ENCODE peak calls at places on chromosomes 7 and 10, in ten cellular contexts. T is HCT116; K is astrocyte of the spinal cord; S is posterior cingulate gyrus; O is adrenal gland; B is H9; A is midbrain; C is HCEC 1CT; Z is fibroblast of the conjunctiva; D is effector memory CD4-positive, alpha-beta T cell. Q is an unnamed sample.

GRCh38 chr7:106493041-106493731 is 167.8 kb downstream of the CCDC71L start:
- DNase-seq in O (no peak), K (no peak), B (no peak), D (no peak), T (no peak), C (no peak), S (no peak), Z (no peak), A (no peak), Q (no peak)

GRCh38 chr7:140478361-140479061 is 794 bp downstream of the MKRN1 start:
- DNase-seq in B (peak), T (no peak), K (peak), Z (no peak), A (peak), O (peak), D (peak), C (peak), S (peak), Q (peak)

GRCh38 chr7:44224216-44224950 is 23.6 kb downstream of the YKT6 start:
- DNase-seq in C (no peak), Z (no peak), D (no peak), T (no peak), K (no peak), B (no peak), O (no peak), A (no peak), S (peak), Q (no peak)

GRCh38 chr10:68105820-68106219 is 3.5 kb upstream of the MYPN start:
- DNase-seq in A (no peak), C (peak), T (no peak), K (peak), D (no peak), O (no peak), S (no peak), Z (no peak), B (no peak), Q (peak)

GRCh38 chr7:29564455-29565185 is 985 bp downstream of the PRR15 start:
- DNase-seq in Z (peak), O (no peak), S (no peak), C (peak), K (peak), D (no peak), B (peak), T (no peak), A (peak), Q (peak)

GRCh38 chr10:122060250-122060649 is 71.3 kb downstream of the TACC2 start:
- DNase-seq in O (no peak), A (no peak), Z (no peak), S (no peak), C (peak), T (no peak), B (no peak), D (no peak), K (peak), Q (no peak)

GRCh38 chr7:41755100-41755499 is 52.2 kb upstream of the INHBA start:
- DNase-seq in K (peak), A (no peak), O (no peak), B (no peak), S (no peak), D (no peak), T (no peak), C (no peak), Z (no peak), Q (no peak)

GRCh38 chr10:111820471-111820870 is 363.1 kb downstream of the GPAM start:
- DNase-seq in A (no peak), T (no peak), B (no peak), S (no peak), Z (no peak), D (no peak), C (no peak), O (no peak), K (no peak), Q (no peak)

GRCh38 chr7:140876519-140877248 is 48.0 kb downstream of the BRAF start:
- DNase-seq in K (peak), B (no peak), C (peak), O (no peak), A (no peak), T (no peak), D (no peak), Z (peak), S (no peak), Q (peak)

GRCh38 chr10:94214497-94214896 is 148.2 kb downstream of the NOC3L start:
- DNase-seq in Z (no peak), D (no peak), O (no peak), B (no peak), A (no peak), S (no peak), C (no peak), T (no peak), K (no peak), Q (no peak)

GRCh38 chr7:29748286-29749099 is 57.8 kb upstream of the WIPF3 start:
- DNase-seq in B (no peak), S (no peak), Z (peak), K (peak), C (peak), A (peak), O (no peak), D (no peak), T (peak), Q (no peak)

GRCh38 chr7:92461027-92462003 is 14.0 kb downstream of the GATAD1 start:
- DNase-seq in B (peak), D (no peak), S (no peak), C (peak), Z (peak), A (peak), K (peak), O (peak), T (peak), Q (peak)

Q was measured in HTR-8/SVneo.